ENCODE peak calls at places on chromosomes 2 and 18, in four cellular contexts. One of them, this sample, is unnamed.

GRCh38 chr2:174893018-174893417 is 112.2 kb downstream of the CHN1 start:
- DNase-seq in tibial nerve: no peak
- DNase-seq in psoas muscle: no peak
- DNase-seq in breast epithelium: no peak
- DNase-seq in this sample: no peak

GRCh38 chr2:54015809-54016703 is 45.3 kb upstream of the PSME4 start:
- DNase-seq in breast epithelium: no peak
- DNase-seq in tibial nerve: no peak
- DNase-seq in psoas muscle: no peak
- DNase-seq in this sample: no peak

GRCh38 chr2:213065583-213066444 is 85.6 kb downstream of the IKZF2 start:
- DNase-seq in breast epithelium: no peak
- DNase-seq in tibial nerve: no peak
- DNase-seq in psoas muscle: no peak
- DNase-seq in this sample: peak

GRCh38 chr2:105518897-105519296 is 120.0 kb upstream of the FHL2 start:
- DNase-seq in tibial nerve: no peak
- DNase-seq in breast epithelium: no peak
- DNase-seq in psoas muscle: no peak
- DNase-seq in this sample: no peak

GRCh38 chr2:231059756-231060155 is 3.1 kb downstream of the PSMD1 start:
- DNase-seq in psoas muscle: no peak
- DNase-seq in breast epithelium: no peak
- DNase-seq in tibial nerve: no peak
- DNase-seq in this sample: no peak

GRCh38 chr2:201795608-201796477 is 10.5 kb upstream of the CDK15 start:
- DNase-seq in breast epithelium: no peak
- DNase-seq in tibial nerve: no peak
- DNase-seq in psoas muscle: no peak
- DNase-seq in this sample: peak

GRCh38 chr18:67408240-67408639 is 108.3 kb downstream of the DSEL start:
- DNase-seq in breast epithelium: no peak
- DNase-seq in tibial nerve: no peak
- DNase-seq in psoas muscle: no peak
- DNase-seq in this sample: no peak

GRCh38 chr2:73260338-73260984 is 23.8 kb downstream of the FBXO41 start:
- DNase-seq in breast epithelium: no peak
- DNase-seq in tibial nerve: no peak
- DNase-seq in psoas muscle: peak
- DNase-seq in this sample: peak

GRCh38 chr2:238155051-238155760 is 3.6 kb upstream of the ERFE start:
- DNase-seq in psoas muscle: peak
- DNase-seq in tibial nerve: no peak
- DNase-seq in breast epithelium: no peak
- DNase-seq in this sample: peak

GRCh38 chr2:45128580-45128997 is 119.3 kb upstream of the SIX2 start:
- DNase-seq in tibial nerve: peak
- DNase-seq in breast epithelium: no peak
- DNase-seq in psoas muscle: peak
- DNase-seq in this sample: no peak

GRCh38 chr2:222883420-222883819 is 22.6 kb downstream of the ACSL3 start:
- DNase-seq in tibial nerve: no peak
- DNase-seq in psoas muscle: no peak
- DNase-seq in breast epithelium: no peak
- DNase-seq in this sample: no peak

GRCh38 chr2:99697811-99698568 is 208.2 kb upstream of the REV1 start:
- DNase-seq in tibial nerve: no peak
- DNase-seq in psoas muscle: no peak
- DNase-seq in breast epithelium: no peak
- DNase-seq in this sample: no peak

GRCh38 chr2:229489016-229489415 is 217.9 kb upstream of the PID1 start:
- DNase-seq in tibial nerve: no peak
- DNase-seq in psoas muscle: no peak
- DNase-seq in breast epithelium: no peak
- DNase-seq in this sample: no peak

GRCh38 chr2:120775261-120775660 is 39.6 kb downstream of the GLI2 start:
- DNase-seq in breast epithelium: no peak
- DNase-seq in tibial nerve: no peak
- DNase-seq in psoas muscle: peak
- DNase-seq in this sample: no peak

GRCh38 chr18:78819926-78820834 is 159.4 kb upstream of the SALL3 start:
- DNase-seq in tibial nerve: no peak
- DNase-seq in breast epithelium: no peak
- DNase-seq in psoas muscle: no peak
- DNase-seq in this sample: no peak

GRCh38 chr18:75896865-75897264 is 469.4 kb upstream of the SMIM21 start:
- DNase-seq in psoas muscle: no peak
- DNase-seq in tibial nerve: no peak
- DNase-seq in breast epithelium: no peak
- DNase-seq in this sample: peak

GRCh38 chr2:69652206-69652605 is 8.7 kb upstream of the AAK1 start:
- DNase-seq in psoas muscle: no peak
- DNase-seq in breast epithelium: no peak
- DNase-seq in tibial nerve: no peak
- DNase-seq in this sample: no peak

GRCh38 chr2:53970898-53971681 is at the start of gene PSME4:
- DNase-seq in breast epithelium: peak
- DNase-seq in psoas muscle: peak
- DNase-seq in tibial nerve: peak
- DNase-seq in this sample: peak

GRCh38 chr2:191103793-191104192 is 47.0 kb downstream of the STAT4 start:
- DNase-seq in breast epithelium: no peak
- DNase-seq in psoas muscle: no peak
- DNase-seq in tibial nerve: no peak
- DNase-seq in this sample: no peak

GRCh38 chr2:30031184-30031583 is 109.8 kb upstream of the ALK start:
- DNase-seq in tibial nerve: no peak
- DNase-seq in psoas muscle: no peak
- DNase-seq in breast epithelium: no peak
- DNase-seq in this sample: no peak

GRCh38 chr2:54240515-54241219 is 15.4 kb downstream of the TSPYL6 start:
- DNase-seq in psoas muscle: peak
- DNase-seq in breast epithelium: no peak
- DNase-seq in tibial nerve: peak
- DNase-seq in this sample: no peak

GRCh38 chr2:172279214-172279613 is 148.2 kb upstream of the ITGA6 start:
- DNase-seq in breast epithelium: no peak
- DNase-seq in tibial nerve: no peak
- DNase-seq in psoas muscle: no peak
- DNase-seq in this sample: no peak

GRCh38 chr2:33272001-33272400 is 204.4 kb upstream of the RASGRP3 start:
- DNase-seq in tibial nerve: no peak
- DNase-seq in breast epithelium: no peak
- DNase-seq in psoas muscle: no peak
- DNase-seq in this sample: no peak

GRCh38 chr2:70647873-70648481 is 94.4 kb upstream of the TGFA start:
- DNase-seq in psoas muscle: peak
- DNase-seq in tibial nerve: peak
- DNase-seq in breast epithelium: peak
- DNase-seq in this sample: peak

GRCh38 chr2:212135739-212136138 is 402.9 kb downstream of the ERBB4 start:
- DNase-seq in psoas muscle: no peak
- DNase-seq in breast epithelium: no peak
- DNase-seq in tibial nerve: no peak
- DNase-seq in this sample: peak

GRCh38 chr2:10162586-10163497 is 40.3 kb downstream of the RRM2 start:
- DNase-seq in breast epithelium: no peak
- DNase-seq in psoas muscle: no peak
- DNase-seq in tibial nerve: no peak
- DNase-seq in this sample: peak

GRCh38 chr2:179438653-179439052 is 174.0 kb upstream of the SESTD1 start:
- DNase-seq in tibial nerve: no peak
- DNase-seq in breast epithelium: no peak
- DNase-seq in psoas muscle: no peak
- DNase-seq in this sample: no peak

GRCh38 chr2:42123426-42123825 is 45.7 kb upstream of the EML4 start:
- DNase-seq in tibial nerve: no peak
- DNase-seq in breast epithelium: no peak
- DNase-seq in psoas muscle: no peak
- DNase-seq in this sample: no peak

GRCh38 chr2:236165491-236166156 is 2.6 kb downstream of the GBX2 start:
- DNase-seq in tibial nerve: no peak
- DNase-seq in breast epithelium: no peak
- DNase-seq in psoas muscle: no peak
- DNase-seq in this sample: no peak

GRCh38 chr18:5979176-5979888 is 84.0 kb upstream of the TMEM200C start:
- DNase-seq in psoas muscle: no peak
- DNase-seq in tibial nerve: no peak
- DNase-seq in breast epithelium: no peak
- DNase-seq in this sample: no peak

GRCh38 chr2:64624108-64624610 is 29.6 kb downstream of the SERTAD2 start:
- DNase-seq in psoas muscle: no peak
- DNase-seq in tibial nerve: no peak
- DNase-seq in breast epithelium: no peak
- DNase-seq in this sample: no peak

GRCh38 chr2:184346338-184346862 is 251.9 kb upstream of the ZNF804A start:
- DNase-seq in tibial nerve: no peak
- DNase-seq in breast epithelium: no peak
- DNase-seq in psoas muscle: no peak
- DNase-seq in this sample: no peak

GRCh38 chr18:36128907-36129299 is 237 bp downstream of the SLC39A6 start:
- DNase-seq in tibial nerve: no peak
- DNase-seq in breast epithelium: no peak
- DNase-seq in psoas muscle: no peak
- DNase-seq in this sample: no peak

GRCh38 chr18:24609249-24609648 is 148.8 kb downstream of the HRH4 start:
- DNase-seq in tibial nerve: no peak
- DNase-seq in breast epithelium: no peak
- DNase-seq in psoas muscle: no peak
- DNase-seq in this sample: no peak

GRCh38 chr2:8488001-8488738 is 193.7 kb upstream of the ID2 start:
- DNase-seq in psoas muscle: no peak
- DNase-seq in breast epithelium: no peak
- DNase-seq in tibial nerve: no peak
- DNase-seq in this sample: no peak

GRCh38 chr2:235432741-235433520 is 60.9 kb upstream of the AGAP1 start:
- DNase-seq in psoas muscle: no peak
- DNase-seq in tibial nerve: no peak
- DNase-seq in breast epithelium: no peak
- DNase-seq in this sample: no peak

DNA sequence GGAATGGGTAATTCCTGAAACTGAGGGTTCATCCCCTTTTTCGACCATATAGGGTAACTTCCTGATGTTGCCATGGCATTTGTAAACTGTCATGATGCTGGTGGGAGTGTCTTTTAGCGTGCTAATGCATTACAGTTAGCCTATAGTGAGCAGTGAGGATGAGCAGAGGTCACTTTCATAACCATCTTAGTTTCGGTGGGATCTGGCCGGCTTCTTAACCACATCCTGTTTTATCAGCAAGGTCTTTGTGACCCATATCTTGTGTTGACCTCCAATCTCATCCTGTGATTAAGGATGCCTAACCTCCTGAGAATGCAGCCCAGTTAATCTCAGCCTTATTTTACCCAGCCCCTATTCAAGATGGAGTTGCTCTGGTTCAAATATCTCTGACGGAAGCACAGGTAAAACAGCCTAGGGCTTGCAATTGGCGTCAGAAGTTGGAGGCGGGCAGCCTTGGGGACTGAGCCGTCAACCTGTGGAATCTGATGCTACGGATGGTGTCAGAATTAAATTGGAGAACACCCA is 19.5 kb downstream of the RALBP1 start:
- DNase-seq in breast epithelium: no peak
- DNase-seq in tibial nerve: no peak
- DNase-seq in psoas muscle: no peak
- DNase-seq in this sample: no peak
- H3K27ac ChIP-seq in breast epithelium: no peak
- H3K27ac ChIP-seq in tibial nerve: no peak
- H3K27ac ChIP-seq in psoas muscle: no peak
- H3K27ac ChIP-seq in this sample: no peak

DNA sequence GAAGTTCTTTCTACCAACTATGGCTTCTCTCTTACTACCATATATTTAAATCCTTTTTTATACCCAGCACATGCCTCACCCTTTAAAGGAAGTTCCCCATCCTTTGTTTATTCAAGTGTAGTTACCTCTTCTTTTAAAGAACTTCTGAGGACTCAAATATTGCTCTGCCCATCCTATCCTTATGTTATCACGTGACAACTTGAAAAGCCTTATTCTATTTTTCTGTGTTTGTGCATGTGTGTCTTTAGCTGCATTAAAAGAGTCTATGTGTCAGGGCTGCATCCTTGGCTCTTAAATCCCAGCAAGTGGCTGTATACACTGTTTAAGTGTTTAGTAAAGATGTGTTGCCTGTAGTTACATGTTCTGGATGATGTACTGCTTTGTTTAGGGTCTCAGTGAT is 22.5 kb downstream of the FSHR start:
- DNase-seq in breast epithelium: no peak
- DNase-seq in psoas muscle: no peak
- DNase-seq in tibial nerve: no peak
- DNase-seq in this sample: no peak
- H3K27ac ChIP-seq in breast epithelium: no peak
- H3K27ac ChIP-seq in psoas muscle: no peak
- H3K27ac ChIP-seq in tibial nerve: no peak
- H3K27ac ChIP-seq in this sample: no peak

GRCh38 chr2:108626993-108627392 is 92.3 kb upstream of the RANBP2 start:
- DNase-seq in psoas muscle: no peak
- DNase-seq in tibial nerve: no peak
- DNase-seq in breast epithelium: no peak
- DNase-seq in this sample: no peak

GRCh38 chr2:108623616-108624015 is 89.3 kb downstream of the LIMS1 start:
- DNase-seq in breast epithelium: no peak
- DNase-seq in tibial nerve: no peak
- DNase-seq in psoas muscle: no peak
- DNase-seq in this sample: no peak

GRCh38 chr2:108625186-108625827 is 91.0 kb downstream of the LIMS1 start:
- DNase-seq in tibial nerve: no peak
- DNase-seq in psoas muscle: no peak
- DNase-seq in breast epithelium: no peak
- DNase-seq in this sample: no peak

GRCh38 chr2:108627911-108628567 is 91.2 kb upstream of the RANBP2 start:
- DNase-seq in breast epithelium: no peak
- DNase-seq in tibial nerve: no peak
- DNase-seq in psoas muscle: no peak
- DNase-seq in this sample: no peak

GRCh38 chr2:108625828-108626195 is 91.5 kb downstream of the LIMS1 start:
- DNase-seq in tibial nerve: no peak
- DNase-seq in breast epithelium: no peak
- DNase-seq in psoas muscle: no peak
- DNase-seq in this sample: no peak
- H3K27ac ChIP-seq in tibial nerve: no peak
- H3K27ac ChIP-seq in breast epithelium: no peak
- H3K27ac ChIP-seq in psoas muscle: no peak
- H3K27ac ChIP-seq in this sample: no peak

GRCh38 chr2:127651381-127651809 is 5.4 kb downstream of the GPR17 start:
- DNase-seq in breast epithelium: no peak
- DNase-seq in tibial nerve: no peak
- DNase-seq in psoas muscle: peak
- DNase-seq in this sample: no peak
- H3K27ac ChIP-seq in breast epithelium: no peak
- H3K27ac ChIP-seq in tibial nerve: peak
- H3K27ac ChIP-seq in psoas muscle: peak
- H3K27ac ChIP-seq in this sample: no peak

This sample was measured in WERI-Rb-1.